ENCODE peak calls at places on chromosomes 16 and 17, in nine cellular contexts. One of them, this sample, is unnamed.

GRCh38 chr16:8740775-8741355 is 56.6 kb downstream of the TMEM186 start:
- DNase-seq in Caco-2: no peak
- DNase-seq in OCI-LY7: no peak
- DNase-seq in AG04450: no peak
- DNase-seq in CD4-positive, alpha-beta T cell: no peak
- DNase-seq in HCT116: no peak
- DNase-seq in PC-3: no peak
- DNase-seq in pancreas: peak; percentile 72
- DNase-seq in WERI-Rb-1: no peak
- DNase-seq in this sample: no peak

GRCh38 chr16:83113317-83113716 is 486.5 kb downstream of the CDH13 start:
- DNase-seq in Caco-2: peak; percentile 56
- DNase-seq in OCI-LY7: peak; percentile 71
- DNase-seq in AG04450: no peak
- DNase-seq in CD4-positive, alpha-beta T cell: no peak
- DNase-seq in HCT116: no peak
- DNase-seq in PC-3: no peak
- DNase-seq in pancreas: no peak
- DNase-seq in WERI-Rb-1: peak; percentile 17
- DNase-seq in this sample: no peak

GRCh38 chr17:17498606-17499301 is 2.6 kb upstream of the RASD1 start:
- DNase-seq in Caco-2: no peak
- DNase-seq in OCI-LY7: no peak
- DNase-seq in AG04450: no peak
- DNase-seq in CD4-positive, alpha-beta T cell: no peak
- DNase-seq in HCT116: no peak
- DNase-seq in PC-3: no peak
- DNase-seq in pancreas: no peak
- DNase-seq in WERI-Rb-1: no peak
- DNase-seq in this sample: no peak

GRCh38 chr17:57394375-57394774 is 138.1 kb downstream of the MSI2 start:
- DNase-seq in Caco-2: peak; percentile 57
- DNase-seq in OCI-LY7: no peak
- DNase-seq in AG04450: no peak
- DNase-seq in CD4-positive, alpha-beta T cell: no peak
- DNase-seq in HCT116: no peak
- DNase-seq in PC-3: no peak
- DNase-seq in pancreas: no peak
- DNase-seq in WERI-Rb-1: no peak
- DNase-seq in this sample: no peak

GRCh38 chr17:58285422-58285810 is 4.7 kb upstream of the MPO start:
- DNase-seq in Caco-2: no peak
- DNase-seq in OCI-LY7: no peak
- DNase-seq in AG04450: no peak
- DNase-seq in CD4-positive, alpha-beta T cell: no peak
- DNase-seq in HCT116: no peak
- DNase-seq in PC-3: peak; percentile 34
- DNase-seq in pancreas: no peak
- DNase-seq in WERI-Rb-1: no peak
- DNase-seq in this sample: no peak

GRCh38 chr17:80110447-80110812 is 9.0 kb downstream of the GAA start:
- DNase-seq in Caco-2: no peak
- DNase-seq in OCI-LY7: no peak
- DNase-seq in AG04450: no peak
- DNase-seq in CD4-positive, alpha-beta T cell: no peak
- DNase-seq in HCT116: no peak
- DNase-seq in PC-3: no peak
- DNase-seq in pancreas: no peak
- DNase-seq in WERI-Rb-1: no peak
- DNase-seq in this sample: no peak

GRCh38 chr16:71883849-71884638 is at the start of gene ZNF821:
- DNase-seq in Caco-2: peak; percentile 94
- DNase-seq in OCI-LY7: peak; percentile 91
- DNase-seq in AG04450: no peak
- DNase-seq in CD4-positive, alpha-beta T cell: peak; percentile 41
- DNase-seq in HCT116: no peak
- DNase-seq in PC-3: peak; percentile 70
- DNase-seq in pancreas: peak; percentile 75
- DNase-seq in WERI-Rb-1: peak; percentile 89
- DNase-seq in this sample: peak; percentile 89

GRCh38 chr17:32771396-32771795 is 105.5 kb downstream of the MYO1D start:
- DNase-seq in Caco-2: no peak
- DNase-seq in OCI-LY7: no peak
- DNase-seq in AG04450: no peak
- DNase-seq in CD4-positive, alpha-beta T cell: no peak
- DNase-seq in HCT116: no peak
- DNase-seq in PC-3: peak; percentile 69
- DNase-seq in pancreas: no peak
- DNase-seq in WERI-Rb-1: no peak
- DNase-seq in this sample: no peak

GRCh38 chr16:54411555-54411954 is 125.0 kb upstream of the IRX3 start:
- DNase-seq in Caco-2: no peak
- DNase-seq in OCI-LY7: no peak
- DNase-seq in AG04450: no peak
- DNase-seq in CD4-positive, alpha-beta T cell: no peak
- DNase-seq in HCT116: no peak
- DNase-seq in PC-3: no peak
- DNase-seq in pancreas: no peak
- DNase-seq in WERI-Rb-1: no peak
- DNase-seq in this sample: no peak

GRCh38 chr17:74020522-74020921 is 183.0 kb upstream of the RPL38 start:
- DNase-seq in Caco-2: no peak
- DNase-seq in OCI-LY7: no peak
- DNase-seq in AG04450: no peak
- DNase-seq in CD4-positive, alpha-beta T cell: no peak
- DNase-seq in HCT116: no peak
- DNase-seq in PC-3: no peak
- DNase-seq in pancreas: no peak
- DNase-seq in WERI-Rb-1: no peak
- DNase-seq in this sample: no peak

GRCh38 chr17:59001158-59001814 is 105.4 kb downstream of the TRIM37 start:
- DNase-seq in Caco-2: no peak
- DNase-seq in OCI-LY7: peak; percentile 90
- DNase-seq in AG04450: no peak
- DNase-seq in CD4-positive, alpha-beta T cell: peak; percentile 59
- DNase-seq in HCT116: no peak
- DNase-seq in PC-3: peak; percentile 33
- DNase-seq in pancreas: peak; percentile 8
- DNase-seq in WERI-Rb-1: no peak
- DNase-seq in this sample: no peak

GRCh38 chr16:53785044-53785443 is 81.1 kb downstream of the FTO start:
- DNase-seq in Caco-2: no peak
- DNase-seq in OCI-LY7: no peak
- DNase-seq in AG04450: no peak
- DNase-seq in CD4-positive, alpha-beta T cell: no peak
- DNase-seq in HCT116: no peak
- DNase-seq in PC-3: peak; percentile 33
- DNase-seq in pancreas: no peak
- DNase-seq in WERI-Rb-1: no peak
- DNase-seq in this sample: no peak

GRCh38 chr16:68564367-68564985 is 25.4 kb downstream of the ZFP90 start:
- DNase-seq in Caco-2: peak; percentile 10
- DNase-seq in OCI-LY7: peak; percentile 5
- DNase-seq in AG04450: no peak
- DNase-seq in CD4-positive, alpha-beta T cell: no peak
- DNase-seq in HCT116: no peak
- DNase-seq in PC-3: no peak
- DNase-seq in pancreas: no peak
- DNase-seq in WERI-Rb-1: no peak
- DNase-seq in this sample: no peak
- H3K9me3 ChIP-seq in Caco-2: peaks cover 78% of the 10 kb centered on the region
- H3K9me3 ChIP-seq in OCI-LY7: peaks cover 63% of the 10 kb centered on the region
- H3K9me3 ChIP-seq in AG04450: peaks cover 56% of the 10 kb centered on the region
- H3K9me3 ChIP-seq in CD4-positive, alpha-beta T cell: peaks cover 94% of the 10 kb centered on the region
- H3K9me3 ChIP-seq in HCT116: peaks cover 71% of the 10 kb centered on the region
- H3K9me3 ChIP-seq in PC-3: peaks cover 64% of the 10 kb centered on the region
- H3K9me3 ChIP-seq in pancreas: peaks cover 3% of the 10 kb centered on the region
- H3K9me3 ChIP-seq in WERI-Rb-1: peaks cover 67% of the 10 kb centered on the region
- H3K9me3 ChIP-seq in this sample: peaks cover 100% of the 10 kb centered on the region

DNA sequence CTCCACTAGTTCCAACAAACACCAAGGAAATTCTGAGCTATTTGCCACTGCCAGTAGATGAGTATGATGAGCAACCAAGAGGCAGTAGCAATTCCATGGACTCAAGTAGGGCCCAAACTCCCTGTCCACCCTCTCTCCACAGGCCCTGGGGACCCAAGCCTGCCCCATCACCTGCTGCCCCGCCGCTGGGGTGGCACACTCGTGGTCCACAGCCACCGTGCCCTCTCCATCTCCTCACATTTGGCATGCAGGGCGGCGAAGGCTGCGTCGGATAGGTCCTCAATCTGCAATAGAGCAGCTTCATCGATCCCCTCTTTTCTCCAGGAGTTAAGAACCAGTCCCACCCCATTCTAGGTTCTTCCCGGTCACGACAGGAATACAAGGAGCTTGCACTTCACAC is 33.9 kb downstream of the STH start:
- DNase-seq in Caco-2: no peak
- DNase-seq in OCI-LY7: no peak
- DNase-seq in AG04450: no peak
- DNase-seq in CD4-positive, alpha-beta T cell: no peak
- DNase-seq in HCT116: no peak
- DNase-seq in PC-3: no peak
- DNase-seq in pancreas: no peak
- DNase-seq in WERI-Rb-1: no peak
- DNase-seq in this sample: no peak
- H3K9me3 ChIP-seq in Caco-2: no peaks in the 10 kb centered on the region
- H3K9me3 ChIP-seq in OCI-LY7: no peaks in the 10 kb centered on the region
- H3K9me3 ChIP-seq in AG04450: no peaks in the 10 kb centered on the region
- H3K9me3 ChIP-seq in CD4-positive, alpha-beta T cell: no peaks in the 10 kb centered on the region
- H3K9me3 ChIP-seq in HCT116: no peaks in the 10 kb centered on the region
- H3K9me3 ChIP-seq in PC-3: no peaks in the 10 kb centered on the region
- H3K9me3 ChIP-seq in pancreas: no peaks in the 10 kb centered on the region
- H3K9me3 ChIP-seq in WERI-Rb-1: no peaks in the 10 kb centered on the region
- H3K9me3 ChIP-seq in this sample: no peaks in the 10 kb centered on the region

DNA sequence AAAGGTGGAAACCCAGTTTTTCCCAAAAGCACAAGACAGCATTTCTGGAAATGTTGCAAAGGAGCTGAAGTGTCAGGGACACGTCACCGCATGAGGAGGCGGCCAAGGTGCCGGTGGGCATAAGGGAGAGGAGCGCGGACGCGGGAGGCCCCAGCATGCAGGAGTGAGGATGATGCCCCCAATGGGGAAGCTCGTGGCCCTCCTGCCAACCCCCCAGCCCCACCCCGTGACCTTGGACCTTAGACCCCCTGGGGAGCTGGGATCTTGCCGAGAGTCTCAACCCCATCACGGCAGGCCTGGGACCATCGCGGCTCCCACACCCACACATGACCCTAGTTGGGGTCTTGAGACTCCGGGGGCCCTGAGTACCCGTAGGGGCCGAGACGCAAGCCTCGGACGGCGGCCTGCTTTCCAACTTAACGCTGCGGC is 119.4 kb upstream of the METRNL start:
- DNase-seq in Caco-2: no peak
- DNase-seq in OCI-LY7: no peak
- DNase-seq in AG04450: no peak
- DNase-seq in CD4-positive, alpha-beta T cell: no peak
- DNase-seq in HCT116: no peak
- DNase-seq in PC-3: no peak
- DNase-seq in pancreas: no peak
- DNase-seq in WERI-Rb-1: peak; percentile 11
- DNase-seq in this sample: no peak
- H3K9me3 ChIP-seq in Caco-2: no peaks in the 10 kb centered on the region
- H3K9me3 ChIP-seq in OCI-LY7: peaks cover 5% of the 10 kb centered on the region
- H3K9me3 ChIP-seq in AG04450: peaks cover 36% of the 10 kb centered on the region
- H3K9me3 ChIP-seq in CD4-positive, alpha-beta T cell: no peaks in the 10 kb centered on the region
- H3K9me3 ChIP-seq in HCT116: no peaks in the 10 kb centered on the region
- H3K9me3 ChIP-seq in PC-3: no peaks in the 10 kb centered on the region
- H3K9me3 ChIP-seq in pancreas: no peaks in the 10 kb centered on the region
- H3K9me3 ChIP-seq in WERI-Rb-1: peaks cover 26% of the 10 kb centered on the region
- H3K9me3 ChIP-seq in this sample: peaks cover 6% of the 10 kb centered on the region

DNA sequence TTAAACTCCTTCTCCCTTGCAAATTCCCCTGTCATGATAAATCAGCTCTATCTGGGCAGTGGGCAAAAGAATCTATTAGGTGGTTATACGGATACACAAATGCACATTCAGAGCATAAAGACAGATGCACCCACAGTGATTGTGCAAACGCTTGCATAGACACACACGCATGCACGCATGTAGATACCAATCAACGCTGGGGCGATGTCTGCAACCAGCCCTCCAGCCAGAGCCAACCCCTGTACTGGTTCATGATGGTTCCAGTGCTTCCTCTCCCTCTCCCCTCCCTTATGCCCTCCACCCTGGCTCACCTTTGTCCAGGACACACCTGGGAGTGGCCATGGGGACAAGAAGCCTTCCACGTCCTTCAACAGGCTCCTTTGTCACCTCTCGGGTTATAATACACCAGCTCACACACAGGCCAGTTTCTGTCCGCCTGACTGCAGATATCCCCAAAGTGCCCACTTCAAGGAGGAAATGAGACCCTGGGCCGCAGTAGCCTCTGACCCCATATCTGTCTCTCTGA is 33.1 kb upstream of the SNN start:
- DNase-seq in Caco-2: no peak
- DNase-seq in OCI-LY7: no peak
- DNase-seq in AG04450: no peak
- DNase-seq in CD4-positive, alpha-beta T cell: no peak
- DNase-seq in HCT116: no peak
- DNase-seq in PC-3: no peak
- DNase-seq in pancreas: no peak
- DNase-seq in WERI-Rb-1: no peak
- DNase-seq in this sample: no peak
- H3K9me3 ChIP-seq in Caco-2: no peaks in the 10 kb centered on the region
- H3K9me3 ChIP-seq in OCI-LY7: no peaks in the 10 kb centered on the region
- H3K9me3 ChIP-seq in AG04450: no peaks in the 10 kb centered on the region
- H3K9me3 ChIP-seq in CD4-positive, alpha-beta T cell: no peaks in the 10 kb centered on the region
- H3K9me3 ChIP-seq in HCT116: no peaks in the 10 kb centered on the region
- H3K9me3 ChIP-seq in PC-3: no peaks in the 10 kb centered on the region
- H3K9me3 ChIP-seq in pancreas: no peaks in the 10 kb centered on the region
- H3K9me3 ChIP-seq in WERI-Rb-1: no peaks in the 10 kb centered on the region
- H3K9me3 ChIP-seq in this sample: no peaks in the 10 kb centered on the region

GRCh38 chr16:35631261-35631945 is 2172.0 kb downstream of the TP53TG3F start:
- DNase-seq in Caco-2: no peak
- DNase-seq in OCI-LY7: no peak
- DNase-seq in AG04450: no peak
- DNase-seq in CD4-positive, alpha-beta T cell: no peak
- DNase-seq in HCT116: no peak
- DNase-seq in PC-3: no peak
- DNase-seq in pancreas: no peak
- DNase-seq in WERI-Rb-1: no peak
- DNase-seq in this sample: no peak

GRCh38 chr16:35626051-35626450 is 2166.6 kb downstream of the TP53TG3F start:
- DNase-seq in Caco-2: no peak
- DNase-seq in OCI-LY7: no peak
- DNase-seq in AG04450: no peak
- DNase-seq in CD4-positive, alpha-beta T cell: no peak
- DNase-seq in HCT116: no peak
- DNase-seq in PC-3: no peak
- DNase-seq in pancreas: no peak
- DNase-seq in WERI-Rb-1: no peak
- DNase-seq in this sample: no peak

GRCh38 chr16:35629001-35629400 is 2169.6 kb downstream of the TP53TG3F start:
- DNase-seq in Caco-2: peak; percentile 7
- DNase-seq in OCI-LY7: no peak
- DNase-seq in AG04450: no peak
- DNase-seq in CD4-positive, alpha-beta T cell: no peak
- DNase-seq in HCT116: no peak
- DNase-seq in PC-3: no peak
- DNase-seq in pancreas: no peak
- DNase-seq in WERI-Rb-1: peak; percentile 35
- DNase-seq in this sample: no peak
- H3K9me3 ChIP-seq in Caco-2: no peaks in the 10 kb centered on the region
- H3K9me3 ChIP-seq in OCI-LY7: peaks cover 7% of the 10 kb centered on the region
- H3K9me3 ChIP-seq in AG04450: peaks cover 12% of the 10 kb centered on the region
- H3K9me3 ChIP-seq in CD4-positive, alpha-beta T cell: peaks cover 28% of the 10 kb centered on the region
- H3K9me3 ChIP-seq in HCT116: no peaks in the 10 kb centered on the region
- H3K9me3 ChIP-seq in PC-3: peaks cover 1% of the 10 kb centered on the region
- H3K9me3 ChIP-seq in pancreas: no peaks in the 10 kb centered on the region
- H3K9me3 ChIP-seq in WERI-Rb-1: no peaks in the 10 kb centered on the region
- H3K9me3 ChIP-seq in this sample: no peaks in the 10 kb centered on the region